ENCODE peak calls at places on chromosomes 11 and 22, in four cellular contexts. J is Peyer's patch, V is foreskin fibroblast, T is pancreas. D is an unnamed sample.

GRCh38 chr22:45627489-45628233 is 44.0 kb upstream of the ATXN10 start:
- DNase-seq in J (peak), V (no peak), T (no peak), D (no peak)

GRCh38 chr22:41301085-41302015 is at the start of gene ZC3H7B:
- DNase-seq in J (peak), V (peak), T (peak), D (peak)

GRCh38 chr22:46233231-46233630 is 16.9 kb downstream of the CDPF1 start:
- DNase-seq in J (no peak), V (peak), T (peak), D (peak)

GRCh38 chr11:67671211-67671520 is 3.3 kb downstream of the ALDH3B2 start:
- DNase-seq in J (no peak), V (no peak), T (no peak), D (no peak)

GRCh38 chr11:32448232-32448631 is 12.9 kb upstream of the WT1 start:
- DNase-seq in J (no peak), V (no peak), T (no peak), D (no peak)

GRCh38 chr22:33842421-33843094 is 77.7 kb downstream of the LARGE1 start:
- DNase-seq in J (no peak), V (no peak), T (no peak), D (no peak)

GRCh38 chr22:23369054-23369685 is 188.9 kb downstream of the BCR start:
- DNase-seq in J (no peak), V (no peak), T (no peak), D (no peak)

GRCh38 chr11:57249384-57250319 is 12.6 kb upstream of the APLNR start:
- DNase-seq in J (peak), V (peak), T (peak), D (peak)

GRCh38 chr11:127493330-127493729 is 492.8 kb upstream of the KIRREL3 start:
- DNase-seq in J (no peak), V (no peak), T (no peak), D (peak)

GRCh38 chr22:42937164-42937854 is 77.6 kb downstream of the PACSIN2 start:
- DNase-seq in J (peak), V (peak), T (peak), D (peak)

GRCh38 chr11:83011333-83012167 is 60.1 kb downstream of the RAB30 start:
- DNase-seq in J (no peak), V (peak), T (no peak), D (no peak)

GRCh38 chr22:37983860-37984791 is at the start of gene SOX10:
- DNase-seq in J (no peak), V (no peak), T (no peak), D (no peak)

GRCh38 chr11:83441596-83441995 is 155.4 kb upstream of the CCDC90B start:
- DNase-seq in J (no peak), V (no peak), T (no peak), D (no peak)

GRCh38 chr11:114036156-114036811 is 23.2 kb upstream of the ZBTB16 start:
- DNase-seq in J (peak), V (peak), T (peak), D (peak)

GRCh38 chr11:748007-748359 is 719 bp downstream of the TALDO1 start:
- DNase-seq in J (peak), V (peak), T (no peak), D (peak)

GRCh38 chr11:73866095-73866579 is 10.5 kb downstream of the COA4 start:
- DNase-seq in J (no peak), V (peak), T (no peak), D (peak)

GRCh38 chr11:20611892-20612291 is 12.5 kb downstream of the SLC6A5 start:
- DNase-seq in J (no peak), V (no peak), T (no peak), D (no peak)

GRCh38 chr11:33687733-33688479 is 12.7 kb downstream of the C11orf91 start:
- DNase-seq in J (no peak), V (peak), T (peak), D (peak)

GRCh38 chr11:41878158-41878557 is 418.7 kb upstream of the LRRC4C start:
- DNase-seq in J (no peak), V (no peak), T (no peak), D (peak)

GRCh38 chr11:17391493-17392355 is 3.3 kb upstream of the KCNJ11 start:
- DNase-seq in J (no peak), V (no peak), T (no peak), D (no peak)

GRCh38 chr11:80197155-80197554 is 756.3 kb upstream of the TENM4 start:
- DNase-seq in J (no peak), V (no peak), T (no peak), D (no peak)

GRCh38 chr11:121141051-121141450 is 40.0 kb downstream of the TECTA start:
- DNase-seq in J (no peak), V (peak), T (no peak), D (no peak)

GRCh38 chr11:102868359-102868758 is 6.4 kb downstream of the MMP12 start:
- DNase-seq in J (no peak), V (peak), T (no peak), D (peak)

GRCh38 chr11:75277211-75277805 is 36.7 kb downstream of the TPBGL start:
- DNase-seq in J (no peak), V (no peak), T (no peak), D (no peak)

GRCh38 chr11:75273331-75273988 is 32.9 kb downstream of the TPBGL start:
- DNase-seq in J (no peak), V (no peak), T (no peak), D (no peak)

GRCh38 chr11:75276696-75277095 is 36.1 kb downstream of the TPBGL start:
- DNase-seq in J (no peak), V (no peak), T (no peak), D (no peak)

GRCh38 chr11:75273989-75274391 is 33.4 kb downstream of the TPBGL start:
- DNase-seq in J (no peak), V (no peak), T (no peak), D (no peak)

GRCh38 chr11:75275581-75275980 is 35.0 kb downstream of the TPBGL start:
- DNase-seq in J (no peak), V (no peak), T (no peak), D (no peak)
- H3K4me3 ChIP-seq in J (no peak), V (no peak), T (no peak), D (no peak)

GRCh38 chr11:44316388-44317240 is 6.7 kb upstream of the ALX4 start:
- DNase-seq in J (peak), V (no peak), T (no peak), D (no peak)
- TF ChIP-seq CTCF in J (no peak), V (no peak), T (no peak), D (no peak)

GRCh38 chr11:9001736-9002135 is 2.1 kb downstream of the NRIP3 start:
- DNase-seq in J (no peak), V (peak), T (no peak), D (peak)
- H3K4me3 ChIP-seq in J (no peak), V (no peak), T (no peak), D (no peak)

GRCh38 chr11:59201376-59201775 is 11.4 kb downstream of the MPEG1 start:
- DNase-seq in J (no peak), V (no peak), T (no peak), D (no peak)
- TF ChIP-seq CTCF in J (no peak), V (no peak), T (no peak), D (peak)

DNA sequence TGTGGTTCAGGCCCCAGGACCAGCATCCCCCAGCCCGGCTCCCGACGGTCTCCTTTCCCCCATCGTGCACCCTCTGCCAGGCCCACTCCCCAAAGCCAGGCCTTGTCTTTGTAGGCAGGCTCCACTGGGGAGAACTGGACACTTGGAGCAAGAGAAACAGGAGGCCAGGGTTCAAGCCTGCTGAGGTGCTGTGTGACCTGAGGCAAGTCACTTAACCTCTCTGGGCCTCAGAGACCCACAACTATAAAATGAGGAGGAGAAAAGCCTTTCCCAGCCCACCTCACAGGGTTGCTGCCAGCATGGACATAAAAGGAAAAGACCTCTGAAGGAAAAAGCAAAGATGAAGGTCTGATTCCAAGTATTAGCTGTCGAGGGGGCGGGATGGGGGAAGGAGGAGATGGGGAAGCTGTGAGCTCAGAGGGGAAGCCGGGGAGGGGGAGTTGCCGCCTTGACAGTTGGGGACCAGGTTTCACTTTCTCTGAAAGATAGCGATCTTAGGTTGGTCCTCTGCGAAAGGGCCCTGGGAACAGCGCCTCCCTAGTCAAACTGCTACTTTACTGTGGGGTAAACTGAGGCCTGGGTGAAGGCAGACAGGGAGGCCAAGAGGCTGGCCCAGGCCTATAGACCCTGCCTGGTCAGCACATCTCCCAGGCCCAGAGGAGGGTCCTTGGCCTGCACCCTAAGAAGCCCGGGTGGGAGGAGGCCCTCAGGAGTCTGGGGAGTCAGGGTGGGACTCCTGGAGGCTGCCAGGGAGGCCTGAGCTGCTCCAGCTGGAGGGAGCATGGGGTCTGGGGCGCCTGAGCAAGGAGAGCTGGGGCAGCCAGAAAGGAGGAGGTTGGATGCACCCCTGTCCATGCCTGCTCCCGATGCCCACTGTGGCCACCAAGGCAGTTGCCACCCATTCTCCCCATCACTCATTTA is 991 bp upstream of the OSM start:
- DNase-seq in J (no peak), V (no peak), T (no peak), D (no peak)
- H3K4me3 ChIP-seq in J (peak), V (no peak), T (no peak), D (no peak)